ENCODE peak calls at places on chromosome 19, in four cellular contexts. D, K, R and U are unnamed samples.

GRCh38 chr19:39843919-39844793 is 2.0 kb downstream of the FBL start:
- DNase-seq in D (peak; percentile 51), K (no peak), R (no peak), U (no peak)

GRCh38 chr19:45817725-45818301 is 2.7 kb upstream of the RSPH6A start:
- DNase-seq in D (no peak), K (no peak), R (peak; percentile 29), U (peak; percentile 54)

GRCh38 chr19:52211203-52211602 is 21.4 kb downstream of the PPP2R1A start:
- DNase-seq in D (no peak), K (no peak), R (no peak), U (no peak)

GRCh38 chr19:49642488-49643035 is 553 bp downstream of the SCAF1 start:
- DNase-seq in D (no peak), K (no peak), R (no peak), U (no peak)

GRCh38 chr19:7294571-7295212 is 478 bp upstream of the INSR start:
- DNase-seq in D (peak; percentile 65), K (no peak), R (peak; percentile 24), U (peak; percentile 53)

GRCh38 chr19:49558591-49558990 is 21.8 kb downstream of the NOSIP start:
- DNase-seq in D (no peak), K (no peak), R (no peak), U (no peak)

GRCh38 chr19:49126575-49126974 is 7.2 kb downstream of the PPFIA3 start:
- DNase-seq in D (no peak), K (no peak), R (no peak), U (no peak)

GRCh38 chr19:3366104-3366760 is at the start of gene NFIC:
- DNase-seq in D (no peak), K (no peak), R (peak; percentile 92), U (no peak)

GRCh38 chr19:23002690-23003422 is at the start of gene ZNF728:
- DNase-seq in D (no peak), K (no peak), R (peak; percentile 20), U (no peak)

DNA sequence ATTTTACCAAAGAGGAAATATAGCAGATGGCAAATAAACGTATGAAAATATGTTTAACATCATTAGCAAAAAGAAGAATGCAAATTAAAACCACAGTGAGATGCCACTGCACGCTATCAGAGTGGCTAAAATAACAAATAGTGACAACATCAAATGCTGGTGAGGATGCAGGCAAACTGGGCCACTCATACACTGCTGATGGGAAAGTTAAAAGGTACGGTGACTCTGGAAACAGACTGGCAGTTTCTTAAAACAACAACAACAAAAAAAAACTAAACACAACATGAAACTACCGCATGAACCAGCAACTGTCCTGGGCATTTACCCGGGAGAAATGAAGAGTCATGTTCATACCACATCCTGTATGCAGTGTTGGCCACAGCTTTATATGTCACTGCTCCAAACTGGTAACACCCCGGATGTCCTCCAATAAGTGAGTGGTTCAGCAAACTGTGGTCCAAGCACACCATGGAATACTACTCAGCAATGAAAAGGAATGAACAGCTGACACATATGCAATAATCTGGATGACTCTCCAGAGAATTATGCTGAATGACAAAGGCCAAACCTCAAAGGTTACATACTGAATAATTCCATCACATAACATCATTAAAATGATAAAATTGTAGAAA is 22.3 kb downstream of the EPS15L1 start:
- DNase-seq in D (no peak), K (peak; percentile 95), R (no peak), U (no peak)
- TF ChIP-seq CREM in D (no peak), K (peak; percentile 60), R (no peak), U (no peak)

GRCh38 chr19:38430931-38431330 is 2.6 kb upstream of the RYR1 start:
- DNase-seq in D (no peak), K (no peak), R (no peak), U (no peak)

GRCh38 chr19:38425222-38425809 is 703 bp downstream of the RASGRP4 start:
- DNase-seq in D (no peak), K (no peak), R (no peak), U (no peak)

GRCh38 chr19:38429811-38430156 is 3.7 kb upstream of the RYR1 start:
- DNase-seq in D (no peak), K (no peak), R (no peak), U (no peak)

GRCh38 chr19:38425810-38426466 is at the start of gene RASGRP4:
- DNase-seq in D (no peak), K (no peak), R (peak; percentile 84), U (peak; percentile 45)

DNA sequence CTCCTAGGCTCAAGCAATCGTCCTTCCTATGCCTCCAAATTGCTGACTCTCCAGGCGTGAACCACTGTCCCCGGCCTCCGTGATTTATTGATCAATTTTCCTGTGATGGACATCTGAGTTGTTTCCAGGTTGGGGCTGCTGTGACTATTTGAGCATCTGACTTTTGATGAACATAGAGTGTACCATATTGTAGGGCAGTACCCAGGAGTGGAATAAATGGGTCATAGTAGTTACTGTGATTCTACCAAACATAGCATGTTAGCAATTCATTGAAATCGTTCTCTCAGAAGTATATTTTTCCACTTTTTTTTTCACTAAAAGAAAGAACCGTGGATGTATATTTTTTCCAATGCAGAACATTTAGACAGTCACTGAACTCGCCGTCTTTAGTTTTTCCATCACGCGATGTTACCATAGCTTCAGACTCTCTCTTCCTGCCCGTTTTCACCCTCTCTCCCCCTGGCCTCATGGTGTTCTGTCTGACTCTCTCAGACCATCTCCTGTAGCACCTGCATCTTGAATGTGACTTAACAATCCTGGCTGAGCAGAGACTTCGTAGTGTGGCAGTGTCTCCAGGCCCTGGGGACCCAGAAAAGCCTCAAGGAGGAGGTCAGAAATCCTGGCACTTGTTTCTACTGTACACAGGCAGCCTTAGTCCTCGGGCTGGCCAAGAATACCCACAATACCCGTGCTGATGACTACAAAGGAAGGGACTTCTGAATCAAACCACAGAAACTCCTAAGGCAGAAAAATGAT is 3.2 kb upstream of the RASGRP4 start:
- DNase-seq in D (no peak), K (no peak), R (no peak), U (no peak)
- TF ChIP-seq CREM in D (no peak), K (no peak), R (no peak), U (no peak)

GRCh38 chr19:46878613-46879375 is 18.0 kb downstream of the ARHGAP35 start:
- DNase-seq in D (no peak), K (no peak), R (no peak), U (no peak)
- TF ChIP-seq CREM in D (no peak), K (no peak), R (no peak), U (no peak)

GRCh38 chr19:12884926-12885748 is 1.9 kb downstream of the KLF1 start:
- DNase-seq in D (peak; percentile 29), K (peak; percentile 57), R (peak; percentile 92), U (peak; percentile 99)
- TF ChIP-seq CREM in D (no peak), K (no peak), R (peak; percentile 58), U (peak; percentile 49)